ENCODE peak calls at places on chromosomes 2 and 18, in four cellular contexts. V is fibroblast of mammary gland, P is spleen, T is fibroblast of pulmonary artery. I is an unnamed sample.

GRCh38 chr18:32422185-32422584 is 48.5 kb downstream of the GAREM1 start:
- DNase-seq in V (no peak), P (no peak), T (no peak), I (no peak)

GRCh38 chr2:187169108-187169713 is 278.8 kb downstream of the CALCRL start:
- DNase-seq in V (no peak), P (no peak), T (peak; percentile 29), I (no peak)

GRCh38 chr2:64599469-64599868 is 54.2 kb downstream of the SERTAD2 start:
- DNase-seq in V (no peak), P (no peak), T (no peak), I (no peak)

GRCh38 chr2:95524195-95524594 is 39.6 kb upstream of the TRIM43B start:
- DNase-seq in V (no peak), P (no peak), T (no peak), I (no peak)

GRCh38 chr2:232988444-232988843 is 24.6 kb downstream of the NGEF start:
- DNase-seq in V (peak; percentile 98), P (peak; percentile 10), T (peak; percentile 93), I (peak; percentile 69)

GRCh38 chr2:178512491-178512890 is 32.2 kb downstream of the PLEKHA3 start:
- DNase-seq in V (peak; percentile 71), P (no peak), T (no peak), I (no peak)

GRCh38 chr18:23391156-23391555 is 61.9 kb upstream of the RIOK3 start:
- DNase-seq in V (peak; percentile 25), P (no peak), T (no peak), I (no peak)

GRCh38 chr2:129903586-129904425 is 75.7 kb upstream of the RAB6C start:
- DNase-seq in V (no peak), P (no peak), T (no peak), I (peak; percentile 62)

GRCh38 chr2:28387082-28387960 is 5.3 kb upstream of the FOSL2 start:
- DNase-seq in V (no peak), P (peak; percentile 4), T (peak; percentile 79), I (no peak)

GRCh38 chr2:119253760-119254600 is 30.3 kb downstream of the STEAP3 start:
- DNase-seq in V (no peak), P (no peak), T (no peak), I (no peak)

GRCh38 chr2:113057127-113057526 is 1.9 kb upstream of the IL36RN start:
- DNase-seq in V (no peak), P (no peak), T (no peak), I (no peak)

GRCh38 chr2:45182667-45183620 is 173.7 kb upstream of the SIX2 start:
- DNase-seq in V (peak; percentile 80), P (no peak), T (peak; percentile 79), I (no peak)

GRCh38 chr2:38190542-38191218 is 114.7 kb upstream of the CYP1B1 start:
- DNase-seq in V (peak; percentile 92), P (no peak), T (peak; percentile 73), I (no peak)

GRCh38 chr2:202033317-202034248 is at the start of gene FZD7:
- DNase-seq in V (peak; percentile 86), P (peak; percentile 95), T (peak; percentile 89), I (peak; percentile 94)

GRCh38 chr2:224882291-224883171 is 159.7 kb downstream of the DOCK10 start:
- DNase-seq in V (peak; percentile 97), P (no peak), T (peak; percentile 80), I (no peak)

GRCh38 chr2:98026927-98027522 is 31.3 kb upstream of the TMEM131 start:
- DNase-seq in V (no peak), P (no peak), T (no peak), I (no peak)

GRCh38 chr18:10526211-10526949 is 553 bp downstream of the NAPG start:
- DNase-seq in V (peak; percentile 19), P (peak; percentile 94), T (peak; percentile 56), I (no peak)

GRCh38 chr2:127695491-127696472 is 5.5 kb upstream of the SFT2D3 start:
- DNase-seq in V (peak; percentile 38), P (peak; percentile 90), T (peak; percentile 43), I (no peak)

GRCh38 chr2:184444217-184444616 is 154.1 kb upstream of the ZNF804A start:
- DNase-seq in V (no peak), P (no peak), T (no peak), I (no peak)

GRCh38 chr18:22405142-22405541 is 12.6 kb downstream of the CTAGE1 start:
- DNase-seq in V (no peak), P (no peak), T (no peak), I (no peak)

GRCh38 chr2:138787053-138787666 is 7.0 kb upstream of the NXPH2 start:
- DNase-seq in V (peak; percentile 48), P (no peak), T (peak; percentile 54), I (no peak)

GRCh38 chr2:29343830-29344229 is 228.6 kb downstream of the CLIP4 start:
- DNase-seq in V (no peak), P (no peak), T (no peak), I (no peak)

GRCh38 chr2:177187631-177188312 is 24.8 kb upstream of the HNRNPA3 start:
- DNase-seq in V (peak; percentile 85), P (no peak), T (peak; percentile 39), I (no peak)

GRCh38 chr2:150976604-150977003 is 285.1 kb downstream of the RBM43 start:
- DNase-seq in V (no peak), P (no peak), T (no peak), I (no peak)

GRCh38 chr18:57789105-57789504 is 14.0 kb downstream of the ATP8B1 start:
- DNase-seq in V (peak; percentile 85), P (no peak), T (peak; percentile 54), I (no peak)

GRCh38 chr2:27307545-27308358 is 493 bp downstream of the UCN start:
- DNase-seq in V (no peak), P (peak; percentile 66), T (no peak), I (no peak)

GRCh38 chr2:149894760-149895159 is 307.2 kb upstream of the MMADHC start:
- DNase-seq in V (no peak), P (no peak), T (no peak), I (no peak)

GRCh38 chr2:15471606-15472005 is 89.5 kb downstream of the NBAS start:
- DNase-seq in V (no peak), P (no peak), T (no peak), I (no peak)

GRCh38 chr2:234366891-234367290 is 130.0 kb downstream of the ARL4C start:
- DNase-seq in V (peak; percentile 45), P (no peak), T (peak; percentile 11), I (no peak)
- TF ChIP-seq CTCF in V (no peak), P (no peak), T (no peak), I (no peak)

GRCh38 chr2:188449570-188449969 is 157.9 kb downstream of the GULP1 start:
- DNase-seq in V (no peak), P (no peak), T (no peak), I (no peak)

GRCh38 chr2:188452084-188452483 is 160.4 kb downstream of the GULP1 start:
- DNase-seq in V (peak; percentile 16), P (no peak), T (no peak), I (no peak)

GRCh38 chr2:188456114-188456909 is 164.6 kb downstream of the GULP1 start:
- DNase-seq in V (peak; percentile 10), P (no peak), T (no peak), I (no peak)

GRCh38 chr2:188449992-188450391 is 158.3 kb downstream of the GULP1 start:
- DNase-seq in V (peak; percentile 4), P (no peak), T (no peak), I (no peak)

DNA sequence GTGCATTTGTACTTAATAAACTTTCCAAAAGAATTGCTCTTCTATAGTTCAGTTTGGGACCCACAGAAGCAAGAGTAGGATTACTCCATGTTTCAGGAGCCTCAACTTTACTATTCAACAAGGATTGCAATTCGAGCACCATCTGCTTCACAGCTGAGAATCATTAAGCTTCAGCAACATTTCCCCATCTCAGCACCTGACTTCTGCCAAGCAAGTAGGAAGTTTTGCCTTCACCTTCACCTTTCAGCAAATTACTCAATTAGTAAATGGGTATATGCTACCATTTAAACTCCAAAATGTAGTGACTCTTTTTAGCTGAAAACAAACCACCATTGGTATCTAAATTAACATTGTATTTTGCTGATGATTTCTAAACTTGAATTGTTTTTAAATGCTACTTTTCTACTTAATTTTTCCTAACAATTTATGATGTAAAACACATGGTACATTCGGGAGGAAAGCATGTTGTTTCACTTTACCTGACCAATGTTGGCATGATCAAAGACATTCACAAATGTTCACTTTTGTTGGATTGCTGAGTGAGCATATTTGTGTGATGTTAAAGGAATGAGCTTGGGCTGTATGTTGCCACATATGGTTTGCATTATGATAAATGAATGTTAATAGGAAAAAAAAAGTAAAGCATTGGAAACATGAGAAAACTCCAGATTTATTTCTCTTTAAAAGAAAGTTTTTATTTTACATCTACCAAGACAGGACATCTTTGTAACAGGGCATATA is 159.2 kb downstream of the GULP1 start:
- DNase-seq in V (peak; percentile 69), P (no peak), T (peak; percentile 4), I (no peak)
- TF ChIP-seq CTCF in V (no peak), P (no peak), T (no peak), I (no peak)

GRCh38 chr2:229133155-229133772 is 137.8 kb downstream of the PID1 start:
- DNase-seq in V (peak; percentile 76), P (no peak), T (peak; percentile 76), I (no peak)
- TF ChIP-seq CTCF in V (peak; percentile 68), P (no peak), T (peak; percentile 59), I (peak; percentile 24)

GRCh38 chr2:25032901-25033300 is 9.0 kb upstream of the EFR3B start:
- DNase-seq in V (no peak), P (no peak), T (no peak), I (no peak)
- TF ChIP-seq CTCF in V (no peak), P (no peak), T (no peak), I (no peak)

I was measured in coronary artery.